ENCODE peak calls at places on chromosomes 11 and 22, in seven cellular contexts. V, R, Z, N, Q, O and L are unnamed samples.

GRCh38 chr22:39617342-39617741 is 46.8 kb downstream of the CACNA1I start:
- DNase-seq in Q (no peak), V (no peak), N (no peak), O (no peak), R (peak; percentile 48), Z (no peak), L (no peak)

GRCh38 chr22:38455530-38456271 is 702 bp upstream of the KCNJ4 start:
- DNase-seq in Q (no peak), R (peak; percentile 86), V (no peak), O (no peak), N (no peak), Z (peak; percentile 81), L (no peak)

GRCh38 chr22:46754110-46754799 is 8.2 kb upstream of the TBC1D22A start:
- DNase-seq in O (peak; percentile 92), Z (peak; percentile 65), N (peak; percentile 90), R (peak; percentile 68), V (no peak), Q (no peak), L (no peak)

GRCh38 chr22:47687776-47688175 is 925.3 kb downstream of the TBC1D22A start:
- DNase-seq in Z (no peak), Q (no peak), R (no peak), N (no peak), O (no peak), V (no peak), L (no peak)

GRCh38 chr11:120547871-120548681 is 36.5 kb downstream of the GRIK4 start:
- DNase-seq in N (peak; percentile 75), O (peak; percentile 91), V (no peak), Q (no peak), Z (no peak), R (peak; percentile 90), L (no peak)

GRCh38 chr11:8099291-8099899 is 18.4 kb downstream of the TUB start:
- DNase-seq in R (peak; percentile 69), V (no peak), Q (no peak), Z (peak; percentile 63), N (peak; percentile 68), O (peak; percentile 48), L (peak; percentile 64)

GRCh38 chr11:73012121-73012863 is 129.8 kb downstream of the FCHSD2 start:
- DNase-seq in N (no peak), R (no peak), Q (no peak), Z (no peak), V (no peak), O (no peak), L (no peak)

GRCh38 chr11:111417011-111417765 is 38.1 kb upstream of the POU2AF1 start:
- DNase-seq in Q (no peak), O (peak; percentile 80), Z (no peak), V (peak; percentile 96), R (no peak), N (no peak), L (no peak)

GRCh38 chr22:20017622-20017958 is 967 bp upstream of the ARVCF start:
- DNase-seq in Z (no peak), N (no peak), O (no peak), R (no peak), V (no peak), Q (no peak), L (no peak)

GRCh38 chr11:46345131-46345597 is 2.1 kb upstream of the DGKZ start:
- DNase-seq in N (no peak), V (no peak), O (no peak), Z (no peak), R (no peak), Q (no peak), L (no peak)

GRCh38 chr22:32024791-32025190 is 18.3 kb upstream of the SLC5A1 start:
- DNase-seq in V (no peak), Z (no peak), O (no peak), N (no peak), R (no peak), Q (no peak), L (no peak)

GRCh38 chr11:94111660-94112059 is 17.0 kb upstream of the PANX1 start:
- DNase-seq in V (no peak), O (no peak), Q (no peak), R (no peak), N (no peak), Z (no peak), L (no peak)

GRCh38 chr11:105230586-105230985 is 91.0 kb upstream of the CARD18 start:
- DNase-seq in O (no peak), V (no peak), Z (no peak), Q (no peak), N (no peak), R (no peak), L (no peak)

GRCh38 chr22:46043816-46044717 is 67.1 kb upstream of the WNT7B start:
- DNase-seq in Z (no peak), V (no peak), O (no peak), R (no peak), Q (no peak), N (no peak), L (no peak)

GRCh38 chr22:49814856-49815255 is 12.8 kb downstream of the BRD1 start:
- DNase-seq in Q (no peak), N (no peak), O (no peak), V (no peak), Z (no peak), R (no peak), L (no peak)

GRCh38 chr11:95835768-95836488 is 45.6 kb downstream of the CEP57 start:
- DNase-seq in N (peak; percentile 63), R (peak; percentile 55), Q (peak; percentile 5), O (peak; percentile 84), V (peak; percentile 13), Z (peak; percentile 49), L (peak; percentile 52)

GRCh38 chr22:28002863-28003565 is 84.0 kb upstream of the PITPNB start:
- DNase-seq in Q (no peak), R (no peak), O (no peak), Z (no peak), N (no peak), V (no peak), L (no peak)

GRCh38 chr11:5486003-5486402 is 2.5 kb upstream of the OR52D1 start:
- DNase-seq in R (no peak), V (no peak), Z (no peak), N (no peak), O (no peak), Q (no peak), L (no peak)

GRCh38 chr22:46047226-46047625 is 70.3 kb upstream of the WNT7B start:
- DNase-seq in Z (no peak), Q (no peak), N (no peak), R (no peak), O (no peak), V (no peak), L (no peak)

GRCh38 chr22:39188809-39189208 is 36.3 kb upstream of the CBX7 start:
- DNase-seq in Z (no peak), V (no peak), O (no peak), N (no peak), R (no peak), Q (no peak), L (no peak)

GRCh38 chr11:61949169-61950034 is 749 bp upstream of the BEST1 start:
- DNase-seq in N (peak; percentile 81), V (no peak), Q (peak; percentile 34), R (peak; percentile 93), Z (peak; percentile 90), O (peak; percentile 54), L (no peak)
- TF ChIP-seq YY1 in N (no peak), V (no peak), Q (no peak), R (no peak), Z (peak; percentile 32), O (no peak), L (no peak)

GRCh38 chr11:204587-205109 is 2.6 kb downstream of the BET1L start:
- DNase-seq in Q (no peak), N (no peak), Z (no peak), V (no peak), R (no peak), O (no peak), L (no peak)
- TF ChIP-seq YY1 in Q (no peak), N (no peak), Z (no peak), V (no peak), R (no peak), O (no peak), L (no peak)

GRCh38 chr11:14288189-14288935 is 70.6 kb downstream of the RRAS2 start:
- DNase-seq in V (no peak), Z (no peak), R (no peak), N (no peak), Q (no peak), O (no peak), L (no peak)

GRCh38 chr11:14290422-14290821 is 68.6 kb downstream of the RRAS2 start:
- DNase-seq in V (no peak), Z (no peak), R (no peak), Q (no peak), O (no peak), N (no peak), L (no peak)
- TF ChIP-seq YY1 in V (no peak), Z (no peak), R (no peak), Q (no peak), O (no peak), N (no peak), L (no peak)

GRCh38 chr22:44271010-44271500 is 41.7 kb downstream of the SHISAL1 start:
- DNase-seq in R (no peak), V (no peak), Q (no peak), N (no peak), Z (no peak), O (no peak), L (no peak)

GRCh38 chr22:44270556-44270880 is 42.2 kb downstream of the SHISAL1 start:
- DNase-seq in N (no peak), O (no peak), Z (no peak), R (no peak), Q (no peak), V (no peak), L (no peak)

GRCh38 chr22:44268431-44269116 is 44.2 kb downstream of the SHISAL1 start:
- DNase-seq in V (no peak), Q (no peak), Z (no peak), R (no peak), O (no peak), N (no peak), L (no peak)

GRCh38 chr22:44269117-44269498 is 43.6 kb downstream of the SHISAL1 start:
- DNase-seq in Z (no peak), O (no peak), V (no peak), N (no peak), R (no peak), Q (no peak), L (no peak)

DNA sequence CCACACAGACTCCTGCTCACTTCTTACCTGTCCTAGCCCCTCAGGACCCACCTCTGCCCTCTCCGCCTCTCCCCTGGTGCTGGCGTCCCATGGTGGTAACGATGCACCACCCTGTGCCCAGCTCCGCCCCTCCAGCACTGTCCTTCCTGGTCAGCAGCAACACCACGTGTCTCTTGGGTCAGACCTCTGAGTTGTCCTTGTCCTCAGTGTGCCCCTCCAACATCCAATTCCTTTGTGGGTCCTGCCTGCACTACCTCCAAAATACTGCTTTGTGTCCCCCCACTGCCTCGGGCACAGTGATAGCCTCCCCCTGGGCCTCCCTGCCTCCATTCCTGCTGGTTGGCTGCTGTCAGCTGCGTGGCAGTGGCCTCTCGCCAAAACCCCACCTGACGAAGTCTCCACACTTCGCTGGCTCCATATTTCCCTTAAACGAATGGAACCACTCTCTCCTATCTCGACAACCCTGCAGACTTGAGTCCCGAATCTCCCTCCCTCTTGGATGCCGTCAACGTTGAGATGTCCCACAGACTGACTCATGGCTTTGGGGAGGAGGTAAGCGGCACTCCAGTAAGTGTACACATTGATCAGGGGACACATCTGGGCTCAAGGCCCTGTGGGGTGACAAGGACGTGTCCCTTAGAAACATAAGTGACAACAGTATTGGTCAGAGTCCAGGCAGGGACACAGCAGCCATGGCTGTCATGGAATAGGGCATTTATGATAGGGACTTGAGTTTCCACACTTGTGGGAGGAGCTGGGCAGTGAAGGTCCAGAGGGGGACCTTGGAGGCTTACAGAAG is 42.8 kb downstream of the SHISAL1 start:
- DNase-seq in Z (no peak), V (no peak), Q (no peak), R (no peak), N (no peak), O (no peak), L (no peak)
- TF ChIP-seq YY1 in Z (no peak), V (no peak), Q (no peak), R (no peak), N (no peak), O (no peak), L (no peak)